ENCODE peak calls at places on chromosomes 12 and 14, in five cellular contexts. One of them, this sample, is unnamed.

GRCh38 chr12:83216230-83216629 is 529.5 kb downstream of the TMTC2 start:
- DNase-seq in NCI-H2107: no peak
- DNase-seq in left kidney: no peak
- DNase-seq in SK-N-DZ: no peak
- DNase-seq in lower leg skin: no peak
- DNase-seq in this sample: no peak

GRCh38 chr12:84922721-84923120 is 10.1 kb upstream of the SLC6A15 start:
- DNase-seq in NCI-H2107: no peak
- DNase-seq in lower leg skin: no peak
- DNase-seq in left kidney: no peak
- DNase-seq in SK-N-DZ: no peak
- DNase-seq in this sample: no peak

GRCh38 chr12:41563044-41563443 is 374.9 kb downstream of the PDZRN4 start:
- DNase-seq in NCI-H2107: no peak
- DNase-seq in SK-N-DZ: peak; percentile 97
- DNase-seq in left kidney: no peak
- DNase-seq in lower leg skin: no peak
- DNase-seq in this sample: no peak

GRCh38 chr12:78086553-78087362 is 256.1 kb downstream of the NAV3 start:
- DNase-seq in left kidney: no peak
- DNase-seq in NCI-H2107: no peak
- DNase-seq in SK-N-DZ: peak; percentile 31
- DNase-seq in lower leg skin: no peak
- DNase-seq in this sample: no peak

GRCh38 chr14:92539875-92540274 is 26.3 kb downstream of the RIN3 start:
- DNase-seq in NCI-H2107: no peak
- DNase-seq in lower leg skin: no peak
- DNase-seq in left kidney: no peak
- DNase-seq in SK-N-DZ: no peak
- DNase-seq in this sample: no peak

GRCh38 chr12:52813885-52814709 is at the start of gene KRT4:
- DNase-seq in SK-N-DZ: no peak
- DNase-seq in lower leg skin: no peak
- DNase-seq in left kidney: peak; percentile 15
- DNase-seq in NCI-H2107: no peak
- DNase-seq in this sample: no peak

GRCh38 chr14:55051165-55051425 is 352 bp upstream of the MAPK1IP1L start:
- DNase-seq in SK-N-DZ: no peak
- DNase-seq in left kidney: no peak
- DNase-seq in NCI-H2107: no peak
- DNase-seq in lower leg skin: no peak
- DNase-seq in this sample: no peak

GRCh38 chr14:79419571-79420327 is 791.6 kb downstream of the DIO2 start:
- DNase-seq in SK-N-DZ: no peak
- DNase-seq in NCI-H2107: no peak
- DNase-seq in lower leg skin: no peak
- DNase-seq in left kidney: no peak
- DNase-seq in this sample: no peak

GRCh38 chr12:46269429-46270241 is 792 bp upstream of the SLC38A1 start:
- DNase-seq in SK-N-DZ: peak; percentile 78
- DNase-seq in NCI-H2107: no peak
- DNase-seq in lower leg skin: no peak
- DNase-seq in left kidney: peak; percentile 86
- DNase-seq in this sample: peak; percentile 23

GRCh38 chr12:23238957-23239356 is 614.0 kb downstream of the ETNK1 start:
- DNase-seq in left kidney: no peak
- DNase-seq in NCI-H2107: no peak
- DNase-seq in lower leg skin: no peak
- DNase-seq in SK-N-DZ: no peak
- DNase-seq in this sample: no peak

GRCh38 chr12:95218852-95219171 is 1.2 kb downstream of the VEZT start:
- DNase-seq in SK-N-DZ: no peak
- DNase-seq in NCI-H2107: peak; percentile 14
- DNase-seq in lower leg skin: no peak
- DNase-seq in left kidney: peak; percentile 76
- DNase-seq in this sample: no peak

GRCh38 chr12:110366474-110367208 is 36.9 kb downstream of the ANAPC7 start:
- DNase-seq in SK-N-DZ: no peak
- DNase-seq in NCI-H2107: no peak
- DNase-seq in left kidney: peak; percentile 31
- DNase-seq in lower leg skin: no peak
- DNase-seq in this sample: no peak

GRCh38 chr14:88143817-88144216 is 138.9 kb downstream of the GPR65 start:
- DNase-seq in SK-N-DZ: no peak
- DNase-seq in lower leg skin: no peak
- DNase-seq in left kidney: no peak
- DNase-seq in NCI-H2107: no peak
- DNase-seq in this sample: no peak

GRCh38 chr14:35406811-35407630 is 2.5 kb upstream of the NFKBIA start:
- DNase-seq in SK-N-DZ: peak; percentile 64
- DNase-seq in NCI-H2107: peak; percentile 68
- DNase-seq in left kidney: peak; percentile 84
- DNase-seq in lower leg skin: peak; percentile 68
- DNase-seq in this sample: peak; percentile 66

GRCh38 chr12:14845350-14845750 is 2.0 kb upstream of the ART4 start:
- DNase-seq in SK-N-DZ: peak; percentile 69
- DNase-seq in NCI-H2107: peak; percentile 51
- DNase-seq in left kidney: peak; percentile 87
- DNase-seq in lower leg skin: peak; percentile 59
- DNase-seq in this sample: peak; percentile 24

GRCh38 chr12:58420496-58420895 is 479.1 kb downstream of the ATP23 start:
- DNase-seq in NCI-H2107: no peak
- DNase-seq in SK-N-DZ: no peak
- DNase-seq in lower leg skin: no peak
- DNase-seq in left kidney: peak; percentile 5
- DNase-seq in this sample: no peak

GRCh38 chr14:54920052-54920451 is 17.4 kb upstream of the GCH1 start:
- DNase-seq in lower leg skin: no peak
- DNase-seq in NCI-H2107: peak; percentile 17
- DNase-seq in left kidney: no peak
- DNase-seq in SK-N-DZ: no peak
- DNase-seq in this sample: no peak

GRCh38 chr14:96055065-96055752 is 16.0 kb downstream of the C14orf132 start:
- DNase-seq in SK-N-DZ: no peak
- DNase-seq in NCI-H2107: no peak
- DNase-seq in left kidney: no peak
- DNase-seq in lower leg skin: no peak
- DNase-seq in this sample: no peak

GRCh38 chr12:118714051-118714460 is 267.3 kb upstream of the SRRM4 start:
- DNase-seq in NCI-H2107: peak; percentile 69
- DNase-seq in lower leg skin: no peak
- DNase-seq in SK-N-DZ: peak; percentile 30
- DNase-seq in left kidney: peak; percentile 29
- DNase-seq in this sample: peak; percentile 18

GRCh38 chr14:70086685-70087379 is 101.9 kb downstream of the SLC8A3 start:
- DNase-seq in left kidney: peak; percentile 64
- DNase-seq in NCI-H2107: no peak
- DNase-seq in SK-N-DZ: peak; percentile 57
- DNase-seq in lower leg skin: no peak
- DNase-seq in this sample: peak; percentile 28

GRCh38 chr12:101707131-101707782 is 9.8 kb downstream of the CHPT1 start:
- DNase-seq in SK-N-DZ: no peak
- DNase-seq in NCI-H2107: no peak
- DNase-seq in left kidney: no peak
- DNase-seq in lower leg skin: no peak
- DNase-seq in this sample: no peak

GRCh38 chr14:75334191-75335051 is 55.8 kb downstream of the FOS start:
- DNase-seq in lower leg skin: peak; percentile 55
- DNase-seq in NCI-H2107: no peak
- DNase-seq in SK-N-DZ: no peak
- DNase-seq in left kidney: peak; percentile 44
- DNase-seq in this sample: no peak

GRCh38 chr12:125120566-125120965 is 55.3 kb downstream of the AACS start:
- DNase-seq in NCI-H2107: no peak
- DNase-seq in left kidney: no peak
- DNase-seq in lower leg skin: no peak
- DNase-seq in SK-N-DZ: no peak
- DNase-seq in this sample: no peak

GRCh38 chr12:76256341-76256740 is 91.9 kb downstream of the BBS10 start:
- DNase-seq in lower leg skin: no peak
- DNase-seq in SK-N-DZ: no peak
- DNase-seq in NCI-H2107: no peak
- DNase-seq in left kidney: no peak
- DNase-seq in this sample: no peak

GRCh38 chr12:32444895-32445294 is 45.5 kb downstream of the FGD4 start:
- DNase-seq in left kidney: peak; percentile 94
- DNase-seq in SK-N-DZ: no peak
- DNase-seq in lower leg skin: no peak
- DNase-seq in NCI-H2107: no peak
- DNase-seq in this sample: no peak

GRCh38 chr12:89346741-89347324 is 5.5 kb downstream of the DUSP6 start:
- DNase-seq in NCI-H2107: no peak
- DNase-seq in SK-N-DZ: no peak
- DNase-seq in lower leg skin: no peak
- DNase-seq in left kidney: peak; percentile 70
- DNase-seq in this sample: no peak

GRCh38 chr12:116520801-116521471 is 38.2 kb upstream of the MAP1LC3B2 start:
- DNase-seq in lower leg skin: no peak
- DNase-seq in NCI-H2107: no peak
- DNase-seq in SK-N-DZ: peak; percentile 50
- DNase-seq in left kidney: peak; percentile 82
- DNase-seq in this sample: no peak

This sample was measured in NCI-H2227 treated with DMSO at 0.1 percent for 48 hours.